ENCODE peak calls at places on chromosomes 1 and 21, in four cellular contexts. E is MM.1S, K is BE2C, S is kidney epithelial cell. Y is an unnamed sample.

GRCh38 chr1:157135646-157136045 is 2.5 kb downstream of the ETV3 start:
- DNase-seq in E (peak), K (no peak), S (no peak), Y (no peak)

GRCh38 chr1:183030053-183030452 is 6.8 kb downstream of the LAMC1 start:
- DNase-seq in S (no peak), K (no peak), E (no peak), Y (no peak)

GRCh38 chr1:82755671-82756070 is 954.9 kb downstream of the ADGRL2 start:
- DNase-seq in E (no peak), S (no peak), K (no peak), Y (no peak)

GRCh38 chr1:91795601-91796389 is 90.2 kb downstream of the TGFBR3 start:
- DNase-seq in S (no peak), E (no peak), K (no peak), Y (no peak)

GRCh38 chr1:42211224-42211623 is 46.7 kb upstream of the GUCA2A start:
- DNase-seq in K (no peak), E (no peak), S (no peak), Y (no peak)

GRCh38 chr1:197619008-197619640 is 156.2 kb downstream of the DENND1B start:
- DNase-seq in K (no peak), S (no peak), E (peak), Y (no peak)

GRCh38 chr1:87048237-87048636 is 133.8 kb downstream of the HS2ST1 start:
- DNase-seq in K (no peak), S (no peak), E (no peak), Y (no peak)

GRCh38 chr1:67019600-67020136 is 34.3 kb downstream of the SLC35D1 start:
- DNase-seq in K (peak), E (no peak), S (peak), Y (peak)

GRCh38 chr1:232548651-232549050 is 81.3 kb downstream of the SIPA1L2 start:
- DNase-seq in K (no peak), S (no peak), E (no peak), Y (no peak)

GRCh38 chr21:43808367-43808766 is 19.0 kb downstream of the RRP1 start:
- DNase-seq in S (no peak), E (no peak), K (no peak), Y (no peak)

GRCh38 chr1:190169311-190170067 is 308.2 kb downstream of the BRINP3 start:
- DNase-seq in E (no peak), K (no peak), S (no peak), Y (no peak)

GRCh38 chr1:163509126-163509525 is 187.4 kb downstream of the NUF2 start:
- DNase-seq in S (no peak), E (no peak), K (no peak), Y (no peak)

GRCh38 chr1:167099851-167100250 is 6.0 kb downstream of the STYXL2 start:
- DNase-seq in S (no peak), K (no peak), E (no peak), Y (no peak)

GRCh38 chr1:242017580-242018233 is 18.8 kb upstream of the MAP1LC3C start:
- DNase-seq in K (peak), S (no peak), E (peak), Y (no peak)

GRCh38 chr1:30378991-30379581 is 344.3 kb downstream of the MATN1 start:
- DNase-seq in K (peak), S (peak), E (no peak), Y (no peak)

GRCh38 chr1:29531596-29531995 is 295.3 kb downstream of the PTPRU start:
- DNase-seq in K (no peak), S (no peak), E (no peak), Y (no peak)

GRCh38 chr21:41141031-41141457 is 26.9 kb upstream of the BACE2 start:
- DNase-seq in E (no peak), K (no peak), S (peak), Y (no peak)

GRCh38 chr1:14913475-14914155 is 239.9 kb upstream of the TMEM51 start:
- DNase-seq in E (no peak), S (no peak), K (no peak), Y (no peak)

GRCh38 chr1:10361515-10361914 is 37.3 kb upstream of the PGD start:
- DNase-seq in K (no peak), E (no peak), S (no peak), Y (no peak)

GRCh38 chr1:17272641-17273040 is 23.7 kb downstream of the PADI3 start:
- DNase-seq in E (no peak), K (no peak), S (no peak), Y (no peak)

GRCh38 chr21:32371913-32372314 is 20.9 kb downstream of the URB1 start:
- DNase-seq in K (no peak), S (no peak), E (no peak), Y (no peak)

GRCh38 chr1:33342041-33342723 is 21.3 kb upstream of the A3GALT2 start:
- DNase-seq in K (peak), E (no peak), S (peak), Y (peak)

GRCh38 chr1:26044971-26045711 is 777 bp downstream of the SLC30A2 start:
- DNase-seq in K (no peak), S (no peak), E (no peak), Y (no peak)

GRCh38 chr1:76068542-76068941 is 6.0 kb upstream of the ST6GALNAC3 start:
- DNase-seq in K (no peak), E (no peak), S (no peak), Y (no peak)

GRCh38 chr21:34280389-34280795 is 83.4 kb upstream of the KCNE2 start:
- DNase-seq in K (no peak), E (no peak), S (no peak), Y (no peak)

GRCh38 chr21:38242036-38242435 is 14.8 kb upstream of the KCNJ15 start:
- DNase-seq in S (no peak), E (no peak), K (no peak), Y (no peak)

GRCh38 chr1:202199141-202199889 is 5.7 kb downstream of the LGR6 start:
- DNase-seq in S (no peak), E (no peak), K (no peak), Y (no peak)

GRCh38 chr1:157691285-157691920 is 9.2 kb downstream of the FCRL3 start:
- DNase-seq in K (no peak), S (no peak), E (peak), Y (peak)

GRCh38 chr21:34528131-34528561 is 16.1 kb upstream of the KCNE1 start:
- DNase-seq in K (no peak), E (no peak), S (no peak), Y (no peak)

GRCh38 chr1:182968151-182968741 is 15.3 kb upstream of the SHCBP1L start:
- DNase-seq in K (no peak), S (peak), E (no peak), Y (no peak)

GRCh38 chr1:55507578-55507931 is 292.4 kb upstream of the USP24 start:
- DNase-seq in K (no peak), E (no peak), S (no peak), Y (no peak)

GRCh38 chr1:228073870-228074545 is 8.5 kb upstream of the ARF1 start:
- DNase-seq in K (peak), S (no peak), E (no peak), Y (no peak)

GRCh38 chr1:107529511-107530149 is 388.8 kb downstream of the NTNG1 start:
- DNase-seq in K (peak), E (peak), S (no peak), Y (peak)

GRCh38 chr1:186304982-186305949 is 69.8 kb downstream of the TPR start:
- DNase-seq in E (peak), S (no peak), K (peak), Y (no peak)

GRCh38 chr1:156608981-156609380 is 7.7 kb upstream of the GPATCH4 start:
- DNase-seq in S (no peak), E (peak), K (peak), Y (no peak)

GRCh38 chr1:182091083-182091482 is 29.6 kb upstream of the ZNF648 start:
- DNase-seq in K (no peak), E (no peak), S (no peak), Y (no peak)

GRCh38 chr21:45408811-45409261 is 3.9 kb downstream of the COL18A1 start:
- DNase-seq in K (no peak), S (no peak), E (no peak), Y (no peak)
- H3K4me3 ChIP-seq in K (no peak), S (no peak), E (no peak), Y (no peak)

DNA sequence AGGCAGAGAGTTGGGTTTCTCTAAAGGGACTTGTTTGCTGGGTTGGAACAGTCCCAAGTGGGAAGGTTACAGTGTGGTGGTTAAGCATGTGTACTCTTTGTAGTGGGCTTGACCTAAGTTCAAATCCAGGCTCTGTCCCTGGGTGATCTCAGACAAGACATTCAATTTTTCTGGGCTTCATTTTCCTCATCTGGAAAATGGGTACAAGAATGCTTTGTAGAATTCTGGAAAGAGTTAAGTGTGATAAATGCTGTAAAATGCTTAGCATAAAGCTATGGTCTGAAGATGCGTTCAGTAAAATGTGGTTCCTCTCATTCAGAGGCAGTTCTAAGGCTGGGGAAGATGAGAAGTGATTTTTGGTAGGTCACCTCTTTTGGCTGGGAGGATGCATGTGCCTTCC is 805 bp downstream of the GRHL3 start:
- DNase-seq in S (no peak), K (no peak), E (no peak), Y (no peak)
- H3K4me3 ChIP-seq in S (no peak), K (no peak), E (peak), Y (peak)

GRCh38 chr1:171742577-171742922 is 685 bp upstream of the VAMP4 start:
- DNase-seq in K (peak), E (peak), S (no peak), Y (no peak)

GRCh38 chr1:171740987-171741871 is 636 bp downstream of the VAMP4 start:
- DNase-seq in K (peak), S (no peak), E (peak), Y (no peak)

GRCh38 chr1:171741872-171742576 is at the start of gene VAMP4:
- DNase-seq in K (peak), E (peak), S (no peak), Y (no peak)

GRCh38 chr1:171740356-171740863 is 1.5 kb downstream of the VAMP4 start:
- DNase-seq in S (no peak), E (no peak), K (no peak), Y (no peak)

GRCh38 chr1:171743014-171743870 is 1.4 kb upstream of the VAMP4 start:
- DNase-seq in S (peak), E (peak), K (no peak), Y (peak)
- H3K4me3 ChIP-seq in S (peak), E (peak), K (peak), Y (peak)

GRCh38 chr1:2547210-2548067 is 8.7 kb upstream of the TNFRSF14 start:
- DNase-seq in S (no peak), E (peak), K (no peak), Y (no peak)

GRCh38 chr1:2545754-2546514 is 10.2 kb upstream of the TNFRSF14 start:
- DNase-seq in S (peak), K (peak), E (peak), Y (no peak)

GRCh38 chr1:2544875-2545638 is 11.1 kb upstream of the TNFRSF14 start:
- DNase-seq in K (no peak), S (no peak), E (no peak), Y (no peak)

GRCh38 chr1:2546515-2547209 is 9.5 kb upstream of the TNFRSF14 start:
- DNase-seq in K (peak), S (peak), E (peak), Y (no peak)

DNA sequence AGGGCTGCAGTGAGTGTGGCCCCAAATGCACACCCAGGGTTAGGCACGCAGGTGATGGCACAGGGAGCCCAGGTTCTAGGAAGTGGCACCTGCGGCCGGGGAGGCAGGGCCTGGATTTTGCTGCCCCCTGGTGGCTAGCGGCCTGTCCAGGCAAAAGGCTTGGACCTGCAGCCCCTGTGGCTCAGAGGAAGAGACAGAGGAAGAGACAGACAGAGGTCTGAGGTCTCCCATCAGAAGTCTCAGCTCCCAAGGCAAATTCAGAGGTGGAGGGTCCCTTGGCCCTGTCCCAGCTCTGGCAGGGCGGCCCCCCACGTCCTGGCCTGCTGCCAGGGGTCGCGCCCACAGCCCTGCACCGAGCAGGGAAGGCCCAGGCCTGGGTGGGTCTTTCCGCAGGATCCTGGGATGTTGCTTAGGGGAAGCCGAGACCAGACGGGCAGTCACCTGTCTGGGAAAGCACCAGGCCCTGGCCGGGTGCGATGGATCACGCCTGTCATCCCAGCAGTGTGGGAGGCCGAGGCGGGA is 8.0 kb upstream of the TNFRSF14 start:
- DNase-seq in K (peak), S (no peak), E (peak), Y (no peak)
- H3K4me3 ChIP-seq in K (no peak), S (no peak), E (peak), Y (peak)

GRCh38 chr1:27570823-27571222 is 33.1 kb downstream of the AHDC1 start:
- DNase-seq in K (no peak), E (no peak), S (no peak), Y (no peak)
- H3K4me3 ChIP-seq in K (no peak), E (no peak), S (no peak), Y (no peak)